ENCODE peak calls at places on chromosomes 13 and 19, in six cellular contexts. B is iris pigment epithelial cell; A is uterus; U is ecto neural progenitor cell; Z is Calu3; V is stimulated activated CD4-positive, alpha-beta T cell treated with anti-CD3 and anti-CD28 coated beads, Interleukin-1b, Interleukin-23, amount 100 ng/mL, for 1 hour. X is an unnamed sample.

GRCh38 chr19:4375164-4375619 is 25.2 kb downstream of the SH3GL1 start:
- DNase-seq in V (no peak), B (no peak), Z (peak), U (no peak), A (no peak), X (no peak)

GRCh38 chr13:72104656-72105180 is 237.7 kb upstream of the DACH1 start:
- DNase-seq in Z (no peak), V (no peak), B (peak), A (no peak), U (no peak), X (no peak)

GRCh38 chr19:7772752-7773291 is 9.8 kb downstream of the CLEC4M start:
- DNase-seq in Z (no peak), U (no peak), A (no peak), B (peak), V (no peak), X (no peak)

GRCh38 chr13:29861694-29862110 is 11.3 kb upstream of the UBL3 start:
- DNase-seq in U (no peak), B (peak), A (no peak), V (no peak), Z (no peak), X (no peak)

GRCh38 chr19:28710278-28710677 is 502.7 kb downstream of the UQCRFS1 start:
- DNase-seq in U (no peak), A (no peak), B (peak), V (no peak), Z (peak), X (peak)

GRCh38 chr13:19601749-19602725 is 31.4 kb upstream of the MPHOSPH8 start:
- DNase-seq in B (peak), U (peak), Z (peak), V (no peak), A (no peak), X (no peak)

GRCh38 chr19:33226550-33227241 is 1.0 kb upstream of the SLC7A10 start:
- DNase-seq in Z (no peak), B (peak), A (no peak), U (peak), V (no peak), X (no peak)

GRCh38 chr13:114112826-114113322 is 19.5 kb downstream of the RASA3 start:
- DNase-seq in B (no peak), Z (no peak), A (peak), U (no peak), V (no peak), X (no peak)

GRCh38 chr13:42272776-42273175 is 824 bp downstream of the AKAP11 start:
- DNase-seq in U (no peak), V (no peak), A (no peak), Z (no peak), B (no peak), X (peak)

GRCh38 chr13:24348797-24349515 is 39.6 kb downstream of the C1QTNF9 start:
- DNase-seq in B (no peak), U (no peak), V (no peak), Z (peak), A (no peak), X (no peak)

GRCh38 chr19:39031368-39032163 is 783 bp downstream of the FBXO27 start:
- DNase-seq in V (peak), B (peak), U (peak), Z (peak), A (peak), X (peak)

GRCh38 chr13:97261254-97262015 is 39.3 kb downstream of the MBNL2 start:
- DNase-seq in Z (no peak), A (no peak), U (no peak), V (no peak), B (no peak), X (no peak)

GRCh38 chr13:94119360-94119936 is 360.0 kb downstream of the DCT start:
- DNase-seq in U (no peak), Z (no peak), A (no peak), B (no peak), V (no peak), X (no peak)

GRCh38 chr19:48674216-48674809 is 1.5 kb upstream of the NTN5 start:
- DNase-seq in A (no peak), V (no peak), B (no peak), U (no peak), Z (no peak), X (no peak)

GRCh38 chr13:49641810-49642291 is 13.5 kb downstream of the ARL11 start:
- DNase-seq in U (no peak), Z (no peak), B (peak), A (no peak), V (no peak), X (peak)

GRCh38 chr19:33063356-33064116 is 1.2 kb downstream of the RHPN2 start:
- DNase-seq in U (no peak), V (no peak), Z (peak), A (peak), B (peak), X (peak)

GRCh38 chr19:2602391-2603181 is 99.9 kb downstream of the GNG7 start:
- DNase-seq in A (peak), U (peak), V (no peak), B (peak), Z (peak), X (no peak)

GRCh38 chr19:3479177-3479818 is 1.0 kb downstream of the SMIM24 start:
- DNase-seq in V (no peak), B (no peak), A (no peak), Z (no peak), U (no peak), X (peak)

GRCh38 chr13:32947886-32948285 is 68.3 kb upstream of the KL start:
- DNase-seq in A (no peak), B (no peak), U (no peak), Z (no peak), V (no peak), X (no peak)

GRCh38 chr19:40163541-40164129 is 27.6 kb upstream of the MAP3K10 start:
- DNase-seq in A (no peak), Z (no peak), U (no peak), B (no peak), V (no peak), X (no peak)

GRCh38 chr13:43196171-43196611 is 172.8 kb downstream of the DNAJC15 start:
- DNase-seq in A (peak), B (peak), Z (no peak), U (no peak), V (no peak), X (peak)

GRCh38 chr19:45469835-45470146 is 2.0 kb downstream of the FOSB start:
- DNase-seq in A (no peak), V (peak), U (peak), Z (no peak), B (no peak), X (no peak)

GRCh38 chr19:12952488-12953455 is 4.3 kb downstream of the GADD45GIP1 start:
- DNase-seq in B (peak), U (no peak), V (no peak), Z (no peak), A (no peak), X (no peak)

GRCh38 chr13:99777873-99778272 is 193.7 kb downstream of the ZIC5 start:
- DNase-seq in U (no peak), B (no peak), Z (no peak), V (no peak), A (no peak), X (no peak)

GRCh38 chr19:4391701-4392543 is 8.4 kb downstream of the SH3GL1 start:
- DNase-seq in A (no peak), Z (no peak), U (no peak), V (no peak), B (peak), X (no peak)

GRCh38 chr19:1860133-1860775 is 3.1 kb downstream of the KLF16 start:
- DNase-seq in A (peak), U (peak), V (no peak), Z (peak), B (peak), X (no peak)

GRCh38 chr19:31533114-31533513 is 183.9 kb upstream of the TSHZ3 start:
- DNase-seq in B (peak), V (no peak), U (peak), Z (no peak), A (no peak), X (no peak)

GRCh38 chr13:30565658-30566057 is 52.1 kb upstream of the USPL1 start:
- DNase-seq in B (no peak), A (no peak), U (no peak), V (no peak), Z (no peak), X (no peak)

GRCh38 chr19:771332-771785 is 20.4 kb downstream of the MISP start:
- DNase-seq in U (no peak), A (no peak), V (no peak), Z (peak), B (peak), X (no peak)

GRCh38 chr13:37476874-37477273 is 121.7 kb downstream of the POSTN start:
- DNase-seq in A (no peak), U (no peak), Z (no peak), B (peak), V (no peak), X (no peak)

GRCh38 chr19:10861118-10861651 is 10.2 kb upstream of the CARM1 start:
- DNase-seq in U (peak), Z (peak), A (no peak), B (peak), V (no peak), X (no peak)

GRCh38 chr19:46193678-46194077 is 35.9 kb upstream of the IGFL1 start:
- DNase-seq in A (no peak), Z (no peak), U (no peak), B (no peak), V (no peak), X (no peak)

GRCh38 chr13:50948576-50948975 is 39.0 kb downstream of the RNASEH2B start:
- DNase-seq in A (no peak), Z (no peak), B (no peak), U (no peak), V (no peak), X (no peak)

GRCh38 chr19:10752237-10752912 is 34.5 kb downstream of the DNM2 start:
- DNase-seq in U (no peak), B (no peak), Z (no peak), A (no peak), V (no peak), X (peak)

GRCh38 chr19:39236527-39236926 is 8.3 kb downstream of the IFNL3 start:
- DNase-seq in U (no peak), V (no peak), Z (no peak), A (no peak), B (no peak), X (no peak)

GRCh38 chr13:64054306-64054705 is 2638.7 kb upstream of the PCDH20 start:
- DNase-seq in U (no peak), V (no peak), Z (no peak), B (no peak), A (no peak), X (no peak)

GRCh38 chr13:35768551-35768950 is 292.1 kb upstream of the MAB21L1 start:
- DNase-seq in B (peak), A (no peak), U (no peak), Z (no peak), V (no peak), X (no peak)

X was measured in pons.